ENCODE peak calls at places on chromosomes 16 and 17, in ten cellular contexts. W, L, H, V, C, T, R, J, N and U are unnamed samples.
A peak's percentile ranks its signal among the peaks of the same experiment; 100 is the strongest.

GRCh38 chr16:67248401-67249177 is at the start of gene SLC9A5:
- DNase-seq in V (peak; percentile 41), N (no peak), T (no peak), J (no peak), H (peak; percentile 48), C (peak; percentile 63), W (no peak), L (peak; percentile 39), R (peak; percentile 89), U (peak; percentile 46)

GRCh38 chr16:66188786-66189725 is 177.4 kb upstream of the CDH5 start:
- DNase-seq in N (peak; percentile 13), C (no peak), T (no peak), H (no peak), J (no peak), R (no peak), L (no peak), W (no peak), V (no peak), U (no peak)

GRCh38 chr17:8464941-8465340 is 29.3 kb downstream of the NDEL1 start:
- DNase-seq in R (no peak), T (no peak), V (no peak), C (no peak), N (no peak), H (no peak), W (no peak), L (no peak), J (no peak), U (no peak)

GRCh38 chr16:51607202-51607756 is 456.2 kb upstream of the SALL1 start:
- DNase-seq in H (no peak), W (no peak), C (no peak), L (no peak), V (no peak), J (no peak), N (no peak), T (no peak), R (no peak), U (no peak)

GRCh38 chr17:47253541-47254402 is at the start of gene ITGB3:
- DNase-seq in H (peak; percentile 75), J (peak; percentile 95), N (peak; percentile 77), W (peak; percentile 55), R (peak; percentile 93), T (peak; percentile 50), V (peak; percentile 83), L (peak; percentile 82), C (peak; percentile 90), U (peak; percentile 83)

GRCh38 chr17:61398721-61399130 is 917 bp upstream of the TBX2 start:
- DNase-seq in W (no peak), L (no peak), V (no peak), C (peak; percentile 30), N (no peak), R (no peak), H (no peak), T (no peak), J (no peak), U (no peak)

GRCh38 chr16:11530171-11530940 is 56.4 kb downstream of the LITAF start:
- DNase-seq in H (no peak), L (no peak), T (no peak), W (no peak), J (no peak), N (no peak), R (no peak), C (no peak), V (no peak), U (no peak)

GRCh38 chr16:56262148-56262878 is 71.0 kb downstream of the GNAO1 start:
- DNase-seq in L (no peak), H (no peak), W (peak; percentile 62), C (no peak), N (no peak), T (no peak), J (no peak), V (no peak), R (peak; percentile 84), U (no peak)

GRCh38 chr17:13698832-13699231 is 97.1 kb upstream of the HS3ST3A1 start:
- DNase-seq in C (no peak), N (no peak), R (no peak), L (no peak), H (no peak), J (no peak), V (no peak), T (no peak), W (no peak), U (no peak)

GRCh38 chr17:75601057-75601987 is 13.7 kb downstream of the MYO15B start:
- DNase-seq in V (peak; percentile 24), R (peak; percentile 87), W (peak; percentile 55), C (peak; percentile 69), J (no peak), H (peak; percentile 70), N (no peak), T (peak; percentile 56), L (peak; percentile 45), U (peak; percentile 89)

GRCh38 chr16:58027341-58028167 is 2.0 kb downstream of the MMP15 start:
- DNase-seq in H (no peak), W (no peak), J (no peak), R (peak; percentile 73), L (peak; percentile 38), T (no peak), N (peak; percentile 68), C (peak; percentile 83), V (peak; percentile 42), U (peak; percentile 37)

GRCh38 chr17:1561420-1562177 is 993 bp downstream of the PITPNA start:
- DNase-seq in R (peak; percentile 88), J (no peak), T (no peak), V (peak; percentile 44), L (peak; percentile 23), H (peak; percentile 40), W (peak; percentile 32), C (peak; percentile 59), N (no peak), U (peak; percentile 64)

GRCh38 chr17:22492331-22492730 is 800.0 kb downstream of the KCNJ18 start:
- DNase-seq in R (no peak), J (no peak), V (no peak), H (no peak), N (no peak), W (no peak), T (no peak), C (no peak), L (no peak), U (no peak)

GRCh38 chr17:81987161-81987770 is 9.8 kb downstream of the ASPSCR1 start:
- DNase-seq in W (no peak), L (no peak), R (no peak), N (no peak), V (no peak), T (no peak), H (no peak), J (no peak), C (no peak), U (no peak)

GRCh38 chr16:9479008-9479407 is 387.6 kb downstream of the HAPSTR1 start:
- DNase-seq in W (no peak), R (no peak), N (no peak), H (no peak), V (no peak), C (no peak), L (no peak), J (no peak), T (no peak), U (no peak)

GRCh38 chr16:82344157-82344556 is 174.1 kb upstream of the MPHOSPH6 start:
- DNase-seq in H (peak; percentile 22), W (no peak), C (no peak), L (no peak), T (peak; percentile 3), J (no peak), R (no peak), N (no peak), V (no peak), U (peak; percentile 18)

GRCh38 chr16:5422643-5423496 is 325.3 kb upstream of the EEF2KMT start:
- DNase-seq in J (no peak), W (no peak), N (no peak), V (no peak), H (no peak), R (no peak), T (no peak), C (no peak), L (no peak), U (no peak)

GRCh38 chr17:42275527-42276358 is 448 bp downstream of the STAT5B start:
- DNase-seq in T (no peak), H (no peak), R (peak; percentile 74), L (peak; percentile 45), W (peak; percentile 22), N (no peak), V (peak; percentile 58), J (no peak), C (no peak), U (peak; percentile 19)

GRCh38 chr16:79639576-79640311 is 39.2 kb upstream of the MAF start:
- DNase-seq in J (no peak), C (no peak), W (peak; percentile 15), R (no peak), N (no peak), V (peak; percentile 16), T (no peak), H (no peak), L (no peak), U (no peak)

GRCh38 chr16:90046122-90046970 is 27.1 kb upstream of the DBNDD1 start:
- DNase-seq in W (no peak), C (no peak), L (no peak), J (no peak), R (no peak), T (no peak), H (no peak), N (no peak), V (no peak), U (peak; percentile 46)

GRCh38 chr16:87132361-87133014 is 184.7 kb downstream of the C16orf95 start:
- DNase-seq in R (no peak), J (no peak), H (no peak), W (no peak), V (peak; percentile 23), N (no peak), L (peak; percentile 75), C (peak; percentile 55), T (no peak), U (no peak)

GRCh38 chr16:26983426-26983825 is 83.3 kb upstream of the C16orf82 start:
- DNase-seq in J (peak; percentile 20), C (no peak), W (no peak), V (peak; percentile 57), H (no peak), L (peak; percentile 71), N (no peak), R (no peak), T (no peak), U (no peak)

GRCh38 chr17:31499771-31500554 is 108.5 kb downstream of the RAB11FIP4 start:
- DNase-seq in W (no peak), L (peak; percentile 26), T (no peak), J (no peak), C (peak; percentile 76), N (peak; percentile 71), R (peak; percentile 66), H (no peak), V (no peak), U (no peak)

GRCh38 chr16:83233153-83233552 is 574.6 kb upstream of the HSBP1 start:
- DNase-seq in T (no peak), N (no peak), J (no peak), H (no peak), V (peak; percentile 34), L (peak; percentile 6), R (no peak), C (no peak), W (no peak), U (no peak)

GRCh38 chr17:7307686-7308624 is 527 bp downstream of the EIF5A start:
- DNase-seq in N (no peak), C (peak; percentile 74), V (peak; percentile 29), R (peak; percentile 91), L (peak; percentile 38), H (peak; percentile 58), T (no peak), W (peak; percentile 45), J (no peak), U (no peak)

GRCh38 chr16:55421225-55421624 is 57.8 kb upstream of the MMP2 start:
- DNase-seq in T (no peak), W (no peak), C (no peak), V (no peak), R (no peak), L (no peak), J (no peak), N (no peak), H (peak; percentile 16), U (no peak)

GRCh38 chr17:16491703-16492612 is at the start of gene LRRC75A:
- DNase-seq in W (peak; percentile 47), C (peak; percentile 76), T (no peak), J (no peak), R (peak; percentile 88), N (peak; percentile 17), V (peak; percentile 29), L (peak; percentile 53), H (peak; percentile 51), U (peak; percentile 74)